ENCODE peak calls at places on chromosomes 12 and 14, in five cellular contexts. M is small intestine; V is pancreas; H is DND-41; L is naive thymus-derived CD4-positive, alpha-beta T cell. A is an unnamed sample. For H3K4me1, the result is how much of the 10 kb centered on the place peaks cover.

GRCh38 chr12:112822056-112822455 is 30.5 kb downstream of the RPH3A start:
- DNase-seq in M (no peak), L (no peak), V (no peak), H (no peak), A (no peak)

GRCh38 chr14:67665886-67666285 is 8.5 kb downstream of the VTI1B start:
- DNase-seq in M (no peak), L (no peak), V (no peak), H (no peak), A (no peak)

GRCh38 chr12:24719293-24719721 is 229.6 kb downstream of the BCAT1 start:
- DNase-seq in L (no peak), M (no peak), V (no peak), H (peak), A (no peak)

GRCh38 chr12:82627799-82628198 is 58.9 kb upstream of the TMTC2 start:
- DNase-seq in H (no peak), M (no peak), V (no peak), L (no peak), A (no peak)

GRCh38 chr12:93968518-93968917 is 179.9 kb upstream of the PLXNC1 start:
- DNase-seq in L (no peak), V (no peak), M (no peak), H (no peak), A (no peak)

GRCh38 chr14:31263485-31264133 is 56.0 kb upstream of the HECTD1 start:
- DNase-seq in V (no peak), L (no peak), H (no peak), M (peak), A (no peak)

GRCh38 chr12:92002195-92002649 is 143.4 kb downstream of the BTG1 start:
- DNase-seq in V (no peak), M (no peak), L (no peak), H (no peak), A (no peak)

GRCh38 chr12:19916193-19916498 is 452.2 kb upstream of the PDE3A start:
- DNase-seq in M (no peak), L (no peak), V (no peak), H (no peak), A (no peak)

GRCh38 chr12:47155457-47156166 is 75.9 kb upstream of the AMIGO2 start:
- DNase-seq in V (no peak), H (no peak), L (no peak), M (no peak), A (peak)

GRCh38 chr12:96493101-96493500 is 3.7 kb downstream of the CFAP54 start:
- DNase-seq in M (no peak), V (no peak), H (no peak), L (no peak), A (no peak)

GRCh38 chr14:99519347-99519881 is 38.2 kb downstream of the CCNK start:
- DNase-seq in V (no peak), H (no peak), M (no peak), L (no peak), A (no peak)

GRCh38 chr12:90090929-90091651 is 382.5 kb upstream of the ATP2B1 start:
- DNase-seq in M (peak), V (no peak), L (no peak), H (no peak), A (no peak)

GRCh38 chr12:974281-974862 is 16.7 kb upstream of the ERC1 start:
- DNase-seq in V (no peak), L (no peak), H (no peak), M (no peak), A (no peak)

GRCh38 chr12:69024907-69025306 is 91.9 kb upstream of the CPM start:
- DNase-seq in L (no peak), V (no peak), M (no peak), H (no peak), A (no peak)

GRCh38 chr14:90808759-90809529 is 7.3 kb downstream of the TTC7B start:
- DNase-seq in L (no peak), M (no peak), H (no peak), V (no peak), A (no peak)

GRCh38 chr14:86038401-86038985 is 508.5 kb downstream of the FLRT2 start:
- DNase-seq in H (peak), L (no peak), M (no peak), V (peak), A (peak)

GRCh38 chr14:31887929-31888580 is 189.0 kb upstream of the ARHGAP5 start:
- DNase-seq in M (no peak), V (no peak), L (no peak), H (no peak), A (no peak)

GRCh38 chr14:93132472-93133065 is 16.8 kb upstream of the ITPK1 start:
- DNase-seq in H (no peak), M (peak), V (peak), L (no peak), A (no peak)

GRCh38 chr14:98949506-98950135 is 322.4 kb downstream of the BCL11B start:
- DNase-seq in L (no peak), H (no peak), M (no peak), V (no peak), A (no peak)

GRCh38 chr12:130563322-130563721 is 152.8 kb downstream of the RIMBP2 start:
- DNase-seq in H (no peak), M (no peak), L (no peak), V (no peak), A (no peak)

GRCh38 chr14:45198551-45198950 is 54.5 kb downstream of the MIS18BP1 start:
- DNase-seq in H (no peak), L (no peak), M (no peak), V (no peak), A (no peak)

GRCh38 chr12:39946361-39946948 is 159.4 kb downstream of the SLC2A13 start:
- DNase-seq in M (no peak), V (no peak), L (no peak), H (no peak), A (no peak)

GRCh38 chr12:98227162-98227561 is 288.2 kb upstream of the TMPO start:
- DNase-seq in H (peak), V (no peak), M (peak), L (no peak), A (no peak)

GRCh38 chr12:131564843-131565242 is 146.0 kb upstream of the SFSWAP start:
- DNase-seq in M (no peak), V (no peak), H (no peak), L (no peak), A (no peak)

GRCh38 chr14:100303925-100304324 is 2.3 kb downstream of the SLC25A29 start:
- DNase-seq in H (no peak), M (no peak), V (no peak), L (no peak), A (no peak)

GRCh38 chr14:59543873-59544272 is 32.7 kb downstream of the CCDC175 start:
- DNase-seq in V (no peak), M (no peak), H (no peak), L (no peak), A (no peak)

GRCh38 chr12:132559652-132560420 is 50.5 kb downstream of the LRCOL1 start:
- DNase-seq in H (peak), M (peak), V (peak), L (no peak), A (no peak)

GRCh38 chr14:103503296-103503695 is 19.3 kb downstream of the CKB start:
- DNase-seq in L (no peak), V (no peak), M (no peak), H (no peak), A (no peak)

GRCh38 chr12:38638401-38638800 is 267.0 kb downstream of the CPNE8 start:
- DNase-seq in M (no peak), L (no peak), H (no peak), V (no peak), A (no peak)

DNA sequence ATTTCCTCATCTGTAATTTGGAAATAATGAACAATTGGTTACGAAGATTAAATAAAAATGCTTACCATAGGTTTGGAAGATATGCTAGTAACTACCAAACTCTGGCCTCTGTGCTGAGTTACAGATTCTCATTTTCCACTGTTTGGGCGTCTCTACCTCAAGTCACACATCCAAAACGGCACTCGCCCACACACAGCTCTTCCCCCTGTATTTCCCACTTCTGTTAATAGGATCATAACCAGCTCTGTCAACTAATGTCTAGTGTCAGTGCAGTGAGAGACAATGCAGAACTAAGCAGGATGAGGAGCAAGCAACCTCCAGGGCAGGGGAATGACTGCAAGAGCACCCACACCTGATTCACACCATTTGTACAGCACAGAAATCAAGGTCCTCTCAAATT is 10.9 kb upstream of the SYCP3 start:
- DNase-seq in H (no peak), L (no peak), M (no peak), V (no peak), A (no peak)
- H3K27ac ChIP-seq in H (no peak), L (no peak), M (no peak), V (no peak), A (no peak)

GRCh38 chr12:53217930-53218307 is 10.9 kb upstream of the ITGB7 start:
- DNase-seq in L (no peak), V (no peak), M (no peak), H (no peak), A (no peak)
- H3K4me1 ChIP-seq in L (under half), V (under half), M (under half), H (under half), A (half or more)

GRCh38 chr12:120095356-120096135 is 21.0 kb downstream of the RAB35 start:
- DNase-seq in H (no peak), M (no peak), V (no peak), L (no peak), A (no peak)

GRCh38 chr12:120093336-120093591 is 23.3 kb downstream of the RAB35 start:
- DNase-seq in L (no peak), V (no peak), M (no peak), H (no peak), A (no peak)

GRCh38 chr12:120092531-120093335 is 23.8 kb downstream of the RAB35 start:
- DNase-seq in M (no peak), H (no peak), V (no peak), L (no peak), A (no peak)

GRCh38 chr12:120094485-120094884 is 22.1 kb downstream of the RAB35 start:
- DNase-seq in V (no peak), L (no peak), M (no peak), H (no peak), A (no peak)

GRCh38 chr12:120093592-120094355 is 22.8 kb downstream of the RAB35 start:
- DNase-seq in H (no peak), M (no peak), L (no peak), V (no peak), A (no peak)
- H3K27ac ChIP-seq in H (no peak), M (no peak), L (no peak), V (no peak), A (no peak)

GRCh38 chr12:41460906-41461305 is 272.8 kb downstream of the PDZRN4 start:
- DNase-seq in H (no peak), L (no peak), V (no peak), M (no peak), A (no peak)

GRCh38 chr12:41462312-41462711 is 274.2 kb downstream of the PDZRN4 start:
- DNase-seq in M (no peak), L (no peak), H (no peak), V (no peak), A (no peak)

DNA sequence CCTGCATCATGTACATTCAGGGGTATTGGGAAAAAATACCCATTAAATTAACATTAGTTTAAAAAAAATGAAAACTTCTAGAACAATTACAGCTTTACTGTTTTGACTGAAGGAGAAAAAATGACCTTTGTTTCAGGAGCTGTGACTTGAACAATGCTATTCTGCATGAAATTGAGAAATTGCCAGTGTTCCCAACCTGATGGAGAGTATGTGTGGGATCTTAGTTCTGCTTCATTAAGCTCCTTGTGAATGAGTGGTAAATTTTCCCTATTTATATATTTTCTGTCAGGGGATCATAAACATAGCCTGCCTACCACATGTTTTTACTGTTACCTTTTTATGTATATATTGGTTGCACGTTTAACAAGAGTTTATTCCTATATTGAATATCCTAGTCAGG is 271.7 kb downstream of the PDZRN4 start:
- DNase-seq in M (no peak), V (no peak), L (no peak), H (no peak), A (no peak)
- H3K4me1 ChIP-seq in M (under half), V (under half), L (under half), H (under half), A (under half)

DNA sequence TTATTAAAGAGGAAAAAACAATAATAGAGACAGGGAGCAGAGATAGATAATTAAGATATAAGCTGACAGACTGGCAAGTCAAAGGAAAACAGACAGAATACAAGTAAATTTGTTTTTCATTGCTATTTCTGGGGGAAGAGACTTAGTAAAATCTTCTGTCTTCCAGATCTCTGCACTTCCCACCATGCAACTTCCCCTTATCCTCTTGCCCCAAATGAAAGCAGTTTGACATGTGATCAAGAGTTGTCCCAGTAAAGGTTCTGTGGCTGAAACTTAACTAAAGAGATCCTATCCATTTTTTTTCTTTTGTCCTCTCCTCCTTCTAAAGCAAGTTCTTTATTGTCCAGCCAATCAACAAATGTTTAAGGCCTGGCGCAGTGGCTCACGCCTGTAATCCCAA is 1.5 kb upstream of the MLF2 start:
- DNase-seq in L (no peak), M (no peak), V (no peak), H (no peak), A (no peak)
- H3K27ac ChIP-seq in L (no peak), M (peak), V (no peak), H (no peak), A (no peak)

GRCh38 chr14:69043007-69043444 is 63.9 kb upstream of the ACTN1 start:
- DNase-seq in L (no peak), V (peak), M (peak), H (no peak), A (no peak)
- H3K4me1 ChIP-seq in L (under half), V (under half), M (under half), H (under half), A (under half)

GRCh38 chr14:33402604-33403003 is 463.9 kb downstream of the NPAS3 start:
- DNase-seq in L (no peak), V (no peak), H (no peak), M (no peak), A (no peak)

GRCh38 chr14:33406766-33407165 is 468.1 kb downstream of the NPAS3 start:
- DNase-seq in H (no peak), L (no peak), V (no peak), M (peak), A (no peak)

GRCh38 chr14:33401326-33401725 is 462.6 kb downstream of the NPAS3 start:
- DNase-seq in M (peak), L (no peak), H (no peak), V (no peak), A (no peak)

GRCh38 chr14:33404964-33405574 is 466.4 kb downstream of the NPAS3 start:
- DNase-seq in L (no peak), H (no peak), V (no peak), M (no peak), A (no peak)

DNA sequence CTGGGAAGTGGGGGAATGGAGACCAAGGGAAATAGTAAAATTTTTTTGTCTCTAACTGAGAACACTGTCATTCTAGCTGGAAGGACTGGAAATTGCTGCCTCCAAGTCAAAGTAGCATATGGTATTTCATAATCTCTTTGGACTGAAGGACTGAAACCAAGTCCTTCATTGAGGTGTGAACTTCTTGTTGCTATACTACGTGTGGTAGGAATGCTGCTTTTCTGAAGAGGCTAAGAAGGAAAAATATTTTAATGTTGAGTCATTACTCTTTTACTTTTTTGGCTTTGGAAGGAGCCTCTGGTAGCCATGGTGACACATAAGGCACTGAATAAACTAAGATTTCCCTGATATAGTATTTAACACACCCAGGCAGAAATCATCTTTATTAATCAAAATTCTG is 465.4 kb downstream of the NPAS3 start:
- DNase-seq in M (no peak), V (no peak), L (no peak), H (no peak), A (no peak)
- H3K27ac ChIP-seq in M (no peak), V (no peak), L (no peak), H (no peak), A (no peak)

GRCh38 chr14:71553779-71554178 is 378.4 kb upstream of the RGS6 start:
- DNase-seq in V (no peak), L (no peak), H (no peak), M (peak), A (no peak)

GRCh38 chr14:71552809-71553208 is 379.4 kb upstream of the RGS6 start:
- DNase-seq in L (no peak), M (no peak), V (no peak), H (no peak), A (no peak)

GRCh38 chr14:71555654-71556559 is 376.3 kb upstream of the RGS6 start:
- DNase-seq in L (peak), H (peak), V (no peak), M (peak), A (peak)

GRCh38 chr14:71554959-71555612 is 377.1 kb upstream of the RGS6 start:
- DNase-seq in L (no peak), V (no peak), M (peak), H (peak), A (no peak)

DNA sequence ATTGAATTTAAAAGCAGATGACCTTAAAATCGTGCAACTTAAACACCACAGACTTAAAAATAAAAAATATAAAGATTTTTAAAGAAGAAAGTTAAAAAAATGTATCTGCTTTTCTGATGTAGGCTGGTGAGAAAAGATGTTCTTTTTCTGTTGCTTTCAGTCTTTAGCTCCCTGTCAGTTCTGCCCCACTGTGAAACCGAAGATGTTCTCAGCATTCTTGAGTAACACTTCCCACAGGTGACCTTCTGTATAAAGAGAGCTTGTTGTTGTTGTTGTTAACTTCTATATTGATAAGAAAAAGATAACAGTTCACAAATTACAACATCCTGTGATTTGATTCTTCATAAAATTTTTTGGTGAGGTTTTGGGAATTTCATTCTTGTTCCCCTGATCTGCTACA is 377.9 kb upstream of the RGS6 start:
- DNase-seq in L (no peak), M (peak), H (no peak), V (no peak), A (no peak)
- H3K4me1 ChIP-seq in L (under half), M (under half), H (half or more), V (under half), A (half or more)

GRCh38 chr14:56524971-56525677 is 54.5 kb upstream of the TMEM260 start:
- DNase-seq in M (no peak), V (no peak), L (no peak), H (no peak), A (no peak)

GRCh38 chr14:56522403-56522802 is 57.2 kb upstream of the TMEM260 start:
- DNase-seq in V (no peak), M (no peak), H (no peak), L (no peak), A (no peak)
- H3K27ac ChIP-seq in V (no peak), M (no peak), H (no peak), L (no peak), A (no peak)

A was measured in CD4-positive, alpha-beta memory T cell.